ENCODE peak calls at places on chromosomes 4 and X, in six cellular contexts. W, S, L, K, C and T are unnamed samples.

GRCh38 chr4:185261971-185262370 is 52.6 kb downstream of the SNX25 start:
- DNase-seq in W (no peak), S (no peak), L (no peak), K (no peak), C (no peak), T (peak; percentile 41)

GRCh38 chrX:69741706-69742105 is 125.8 kb downstream of the EDA start:
- DNase-seq in W (no peak), S (no peak), L (no peak), K (no peak), C (no peak), T (no peak)

GRCh38 chr4:70133473-70133872 is 20.6 kb upstream of the PRR27 start:
- DNase-seq in W (peak; percentile 14), S (no peak), L (no peak), K (no peak), C (no peak), T (no peak)

GRCh38 chr4:7362341-7362740 is 72.4 kb downstream of the PSAPL1 start:
- DNase-seq in W (no peak), S (no peak), L (no peak), K (no peak), C (no peak), T (no peak)

GRCh38 chrX:56232221-56233082 is at the start of gene KLF8:
- DNase-seq in W (peak; percentile 90), S (peak; percentile 77), L (no peak), K (no peak), C (no peak), T (no peak)

GRCh38 chrX:107324493-107325310 is 118.3 kb downstream of the DNAAF6 start:
- DNase-seq in W (peak; percentile 93), S (peak; percentile 95), L (peak; percentile 68), K (peak; percentile 64), C (peak; percentile 4), T (peak; percentile 24)

GRCh38 chrX:1452497-1453389 is at the start of gene ASMTL:
- DNase-seq in W (peak; percentile 98), S (peak; percentile 99), L (peak; percentile 100), K (peak; percentile 100), C (peak; percentile 99), T (peak; percentile 97)

GRCh38 chrX:130224810-130225209 is 43.9 kb downstream of the ZNF280C start:
- DNase-seq in W (no peak), S (no peak), L (no peak), K (no peak), C (no peak), T (peak; percentile 21)

GRCh38 chrX:74431807-74432206 is 10.5 kb downstream of the SLC16A2 start:
- DNase-seq in W (no peak), S (peak; percentile 26), L (no peak), K (peak; percentile 0), C (no peak), T (no peak)

GRCh38 chr4:5710962-5711478 is at the start of gene EVC:
- DNase-seq in W (peak; percentile 89), S (peak; percentile 82), L (no peak), K (peak; percentile 58), C (peak; percentile 74), T (peak; percentile 86)

GRCh38 chr4:41646862-41647261 is 101.7 kb downstream of the PHOX2B start:
- DNase-seq in W (no peak), S (no peak), L (no peak), K (no peak), C (no peak), T (no peak)

GRCh38 chrX:119622356-119623232 is 16.4 kb upstream of the NKRF start:
- DNase-seq in W (no peak), S (no peak), L (no peak), K (no peak), C (peak; percentile 79), T (peak; percentile 17)

GRCh38 chr4:161097821-161098220 is 1066.0 kb downstream of the FSTL5 start:
- DNase-seq in W (no peak), S (no peak), L (no peak), K (no peak), C (no peak), T (no peak)

GRCh38 chrX:77785400-77785745 is 643 bp downstream of the ATRX start:
- DNase-seq in W (peak; percentile 59), S (peak; percentile 32), L (no peak), K (peak; percentile 17), C (peak; percentile 8), T (peak; percentile 35)

GRCh38 chrX:127884921-127885320 is 167.3 kb downstream of the ACTRT1 start:
- DNase-seq in W (peak; percentile 56), S (no peak), L (no peak), K (no peak), C (no peak), T (no peak)

GRCh38 chr4:61493470-61493869 is 293.3 kb downstream of the ADGRL3 start:
- DNase-seq in W (peak; percentile 54), S (no peak), L (no peak), K (peak; percentile 37), C (no peak), T (no peak)

GRCh38 chrX:148599404-148599803 is 99.0 kb downstream of the AFF2 start:
- DNase-seq in W (no peak), S (no peak), L (no peak), K (no peak), C (no peak), T (no peak)

GRCh38 chr4:25449270-25449669 is 72.2 kb downstream of the ANAPC4 start:
- DNase-seq in W (peak; percentile 43), S (no peak), L (no peak), K (no peak), C (no peak), T (no peak)

GRCh38 chr4:100986360-100986868 is 360.9 kb downstream of the PPP3CA start:
- DNase-seq in W (peak; percentile 82), S (peak; percentile 62), L (peak; percentile 10), K (peak; percentile 46), C (no peak), T (peak; percentile 37)

GRCh38 chr4:90095000-90095399 is 32.2 kb upstream of the CCSER1 start:
- DNase-seq in W (no peak), S (no peak), L (no peak), K (peak; percentile 21), C (no peak), T (no peak)

GRCh38 chr4:152679414-152680281 is at the start of gene TMEM154:
- DNase-seq in W (peak; percentile 97), S (peak; percentile 71), L (peak; percentile 25), K (peak; percentile 41), C (peak; percentile 53), T (peak; percentile 76)
- H3K18ac ChIP-seq in W (peak within 1 kb of the TSS; percentile 94), S (peak within 1 kb of the TSS; percentile 1), L (peak within 1 kb of the TSS; percentile 49), K (peak within 1 kb of the TSS; percentile 29), C (no peak within 1 kb of the TSS), T (peak within 1 kb of the TSS; percentile 80)

GRCh38 chr4:40502936-40503335 is 126.7 kb downstream of the RBM47 start:
- DNase-seq in W (no peak), S (no peak), L (no peak), K (no peak), C (peak; percentile 9), T (no peak)

GRCh38 chr4:40507977-40508376 is 121.7 kb downstream of the RBM47 start:
- DNase-seq in W (no peak), S (no peak), L (no peak), K (no peak), C (no peak), T (no peak)

GRCh38 chr4:40506066-40506465 is 123.6 kb downstream of the RBM47 start:
- DNase-seq in W (no peak), S (no peak), L (no peak), K (no peak), C (no peak), T (no peak)

GRCh38 chr4:40502220-40502619 is 127.4 kb downstream of the RBM47 start:
- DNase-seq in W (no peak), S (no peak), L (no peak), K (no peak), C (no peak), T (no peak)

GRCh38 chr4:40506492-40506891 is 123.2 kb downstream of the RBM47 start:
- DNase-seq in W (no peak), S (no peak), L (no peak), K (no peak), C (no peak), T (no peak)
- H3K18ac ChIP-seq in W (no peak overlapping the region), S (no peak overlapping the region), L (no peak overlapping the region), K (no peak overlapping the region), C (no peak overlapping the region), T (no peak overlapping the region)

DNA sequence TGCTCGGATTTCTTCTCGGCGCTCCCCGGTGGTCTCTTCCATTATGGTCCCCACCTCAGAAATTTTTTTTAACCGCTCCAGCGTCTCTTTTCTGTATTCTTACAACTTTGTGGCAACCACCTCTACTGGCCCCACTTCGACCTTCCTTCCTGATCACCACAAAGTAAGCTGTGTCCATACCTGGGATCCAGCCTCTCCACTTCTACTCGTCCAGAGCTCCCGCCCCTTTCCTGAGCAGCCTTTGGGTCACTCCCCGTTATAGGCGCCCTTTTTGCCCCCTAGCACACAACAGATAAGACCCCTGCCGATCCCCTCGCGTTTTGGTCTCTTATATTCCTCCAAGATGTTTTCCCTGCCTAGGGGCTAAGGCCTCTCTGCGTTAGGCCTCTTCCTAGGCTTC is 553 bp downstream of the PIGG start:
- DNase-seq in W (no peak), S (no peak), L (no peak), K (no peak), C (no peak), T (peak; percentile 3)
- H3K18ac ChIP-seq in W (no peak overlapping the region), S (peak overlapping the region; percentile 89), L (no peak overlapping the region), K (no peak overlapping the region), C (no peak overlapping the region), T (no peak overlapping the region)

GRCh38 chr4:186901850-186902249 is 178.2 kb upstream of the FAT1 start:
- DNase-seq in W (no peak), S (no peak), L (no peak), K (no peak), C (no peak), T (no peak)
- H3K18ac ChIP-seq in W (no peak overlapping the region), S (no peak overlapping the region), L (no peak overlapping the region), K (no peak overlapping the region), C (peak overlapping the region; percentile 64), T (no peak overlapping the region)

DNA sequence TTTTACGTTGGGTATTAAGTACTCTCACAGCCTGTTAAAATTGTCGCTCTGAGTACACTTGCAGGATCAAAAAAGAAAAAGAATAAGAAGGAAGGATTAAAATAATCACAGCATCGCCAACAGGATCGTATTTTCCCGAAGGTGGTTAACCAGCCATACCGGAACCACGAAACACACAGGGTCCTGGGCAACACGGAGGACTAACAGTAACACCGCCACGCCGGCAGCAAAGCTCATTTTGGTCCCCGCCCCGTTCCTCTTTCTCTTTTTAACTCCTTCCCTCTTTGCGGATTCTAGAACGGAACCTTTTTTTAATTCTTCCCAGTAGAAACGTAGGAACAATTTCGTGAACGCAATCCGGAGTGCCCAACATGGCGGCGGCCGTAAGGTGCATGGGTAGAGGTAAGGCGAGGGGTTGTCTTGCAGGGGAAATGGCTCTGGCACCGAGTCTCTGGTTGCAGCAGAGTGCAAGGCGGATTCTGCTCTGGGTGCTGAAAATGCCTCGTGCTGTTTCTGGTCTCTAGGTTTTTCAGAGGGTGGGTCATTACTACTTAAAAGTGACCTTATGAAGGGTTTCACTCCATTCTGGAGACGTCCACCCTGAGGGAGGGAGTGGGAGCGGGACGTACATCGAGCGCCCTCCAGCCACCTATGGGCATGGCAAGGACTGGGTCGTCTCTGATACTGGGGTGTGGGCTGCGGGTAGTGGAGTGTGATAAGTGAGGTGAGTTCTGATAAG is at the start of gene MRPL1:
- DNase-seq in W (peak; percentile 97), S (peak; percentile 82), L (peak; percentile 68), K (peak; percentile 79), C (peak; percentile 96), T (peak; percentile 97)
- H3K18ac ChIP-seq in W (peak within 1 kb of the TSS; percentile 39), S (peak within 1 kb of the TSS; percentile 91), L (peak within 1 kb of the TSS; percentile 65), K (peak within 1 kb of the TSS; percentile 91), C (peak within 1 kb of the TSS; percentile 79), T (no peak within 1 kb of the TSS)

GRCh38 chr4:37998225-37998624 is 38.0 kb downstream of the PTTG2 start:
- DNase-seq in W (no peak), S (no peak), L (no peak), K (no peak), C (no peak), T (no peak)
- H3K18ac ChIP-seq in W (no peak overlapping the region), S (no peak overlapping the region), L (no peak overlapping the region), K (peak overlapping the region; percentile 70), C (no peak overlapping the region), T (no peak overlapping the region)